ENCODE peak calls at places on chromosome 21, in seven cellular contexts. F, Q, R, B, M, O and C are unnamed samples.
A peak's percentile ranks its signal among the peaks of the same experiment; 100 is the strongest.

GRCh38 chr21:32921632-32922230 is 104.0 kb upstream of the OLIG2 start:
- DNase-seq in F (peak; percentile 72), Q (no peak), R (no peak), B (peak; percentile 48), M (peak; percentile 12), O (peak; percentile 80), C (peak; percentile 6)

GRCh38 chr21:34693192-34693810 is 24.5 kb downstream of the CLIC6 start:
- DNase-seq in F (peak; percentile 40), Q (no peak), R (peak; percentile 55), B (peak; percentile 71), M (peak; percentile 48), O (peak; percentile 55), C (peak; percentile 57)

GRCh38 chr21:36861595-36861883 is 104.9 kb downstream of the HLCS start:
- DNase-seq in F (no peak), Q (no peak), R (no peak), B (no peak), M (no peak), O (no peak), C (no peak)

GRCh38 chr21:29265690-29266479 is 32.8 kb upstream of the BACH1 start:
- DNase-seq in F (no peak), Q (peak; percentile 30), R (no peak), B (peak; percentile 55), M (no peak), O (no peak), C (no peak)

GRCh38 chr21:37341254-37341960 is 25.2 kb upstream of the DYRK1A start:
- DNase-seq in F (no peak), Q (no peak), R (no peak), B (no peak), M (no peak), O (no peak), C (peak; percentile 62)

GRCh38 chr21:38985423-38986378 is 180.0 kb downstream of the ETS2 start:
- DNase-seq in F (no peak), Q (peak; percentile 12), R (no peak), B (peak; percentile 89), M (no peak), O (no peak), C (no peak)

GRCh38 chr21:34630536-34631143 is 15.7 kb upstream of the RCAN1 start:
- DNase-seq in F (no peak), Q (peak; percentile 33), R (peak; percentile 44), B (peak; percentile 63), M (peak; percentile 40), O (no peak), C (peak; percentile 62)

GRCh38 chr21:38997051-38997450 is 186.2 kb downstream of the PSMG1 start:
- DNase-seq in F (no peak), Q (no peak), R (no peak), B (no peak), M (no peak), O (no peak), C (no peak)

GRCh38 chr21:38951095-38951745 is 145.5 kb downstream of the ETS2 start:
- DNase-seq in F (no peak), Q (no peak), R (no peak), B (no peak), M (peak; percentile 10), O (no peak), C (no peak)

GRCh38 chr21:42614811-42615342 is 38.5 kb upstream of the PDE9A start:
- DNase-seq in F (no peak), Q (no peak), R (peak; percentile 76), B (peak; percentile 73), M (peak; percentile 50), O (no peak), C (no peak)

GRCh38 chr21:29704719-29705118 is 235.1 kb downstream of the GRIK1 start:
- DNase-seq in F (no peak), Q (no peak), R (no peak), B (no peak), M (no peak), O (no peak), C (no peak)

GRCh38 chr21:15001773-15002647 is 62.8 kb downstream of the NRIP1 start:
- DNase-seq in F (no peak), Q (peak; percentile 7), R (no peak), B (no peak), M (no peak), O (no peak), C (no peak)
- TF ChIP-seq MAX in F (no peak), Q (no peak), R (no peak), B (no peak), M (no peak), O (no peak), C (no peak)

GRCh38 chr21:41581592-41582228 is 73.8 kb upstream of the TMPRSS2 start:
- DNase-seq in F (no peak), Q (no peak), R (no peak), B (no peak), M (no peak), O (peak; percentile 39), C (no peak)
- TF ChIP-seq MAX in F (no peak), Q (no peak), R (no peak), B (no peak), M (no peak), O (no peak), C (no peak)

DNA sequence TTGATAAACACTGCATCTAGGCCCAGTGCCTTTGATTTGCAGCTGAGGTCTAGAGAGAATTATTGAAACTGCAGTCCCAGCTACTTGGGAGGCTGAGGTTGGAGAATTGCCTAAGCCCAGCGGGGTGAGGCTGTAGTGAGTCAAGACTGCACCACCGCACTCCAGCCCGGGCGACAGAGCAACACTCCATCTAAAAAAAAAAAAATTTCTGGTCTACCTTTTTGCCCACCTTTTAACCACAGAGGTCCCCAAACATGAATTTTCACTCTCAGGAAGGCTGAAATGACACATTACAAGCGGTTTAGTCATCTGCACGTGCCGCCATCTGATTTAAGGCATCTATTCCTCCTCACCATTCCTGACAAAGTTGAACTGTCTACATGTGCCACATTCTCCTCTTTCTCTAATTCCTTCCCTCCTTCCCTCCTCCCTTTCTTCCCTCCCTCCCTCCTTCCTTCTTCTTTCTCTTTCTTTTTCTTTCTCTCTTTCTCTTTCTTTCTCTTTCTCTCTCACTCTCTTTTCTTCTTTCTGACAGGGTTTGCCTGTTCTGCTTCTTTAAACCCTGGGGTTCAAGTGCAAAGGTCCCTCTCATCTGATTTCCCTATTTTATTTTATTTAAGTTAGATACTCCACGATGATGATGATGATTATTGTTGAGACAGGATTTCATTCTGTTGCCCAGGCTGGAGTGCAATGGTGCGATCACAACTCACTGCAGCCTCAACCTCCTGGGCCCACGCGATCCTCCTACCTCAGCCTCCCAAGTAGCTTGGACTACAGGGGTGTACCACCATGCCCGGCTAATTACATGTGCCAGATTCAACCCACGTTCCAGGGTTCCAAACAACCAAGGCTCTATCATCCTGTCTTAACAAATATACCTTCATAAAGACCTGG is 3.0 kb upstream of the SOD1 start:
- DNase-seq in F (no peak), Q (no peak), R (no peak), B (no peak), M (no peak), O (no peak), C (no peak)
- TF ChIP-seq MAX in F (no peak), Q (no peak), R (no peak), B (no peak), M (no peak), O (no peak), C (no peak)

DNA sequence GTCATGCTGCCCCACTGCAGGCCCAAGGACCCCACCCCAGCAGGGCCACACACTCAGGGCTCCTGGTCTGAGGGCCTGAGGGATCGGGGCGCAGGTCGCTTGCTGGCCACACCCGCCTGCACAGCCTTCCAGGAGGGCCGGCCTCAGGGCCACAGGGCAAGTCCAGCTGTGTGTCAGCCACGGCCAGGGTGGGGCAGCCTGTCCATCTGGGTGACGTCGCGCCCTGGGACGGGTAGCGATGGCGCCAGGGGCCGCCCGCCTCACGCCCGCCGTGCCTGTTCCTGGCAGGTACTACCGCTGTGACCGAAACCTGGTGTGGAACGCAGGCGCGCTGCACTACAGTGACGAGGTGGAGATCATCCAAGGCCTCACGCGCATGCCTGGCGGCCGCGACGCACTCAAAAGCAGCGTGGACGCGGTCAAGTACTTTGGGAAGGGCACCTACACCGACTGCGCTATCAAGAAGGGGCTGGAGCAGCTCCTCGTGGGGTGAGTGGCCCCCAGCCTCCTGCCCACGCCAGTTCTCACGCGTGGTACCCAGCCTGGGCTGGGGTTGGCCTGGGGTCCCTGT is 2.5 kb downstream of the COL6A1 start:
- DNase-seq in F (peak; percentile 12), Q (no peak), R (no peak), B (no peak), M (no peak), O (no peak), C (no peak)
- TF ChIP-seq MAX in F (no peak), Q (no peak), R (no peak), B (no peak), M (no peak), O (no peak), C (no peak)

GRCh38 chr21:19535356-19535755 is 1131.8 kb upstream of the TMPRSS15 start:
- DNase-seq in F (no peak), Q (no peak), R (no peak), B (no peak), M (no peak), O (no peak), C (no peak)
- TF ChIP-seq MAX in F (no peak), Q (no peak), R (no peak), B (no peak), M (no peak), O (no peak), C (no peak)

GRCh38 chr21:44998086-44998620 is 58.3 kb downstream of the SLX9 start:
- DNase-seq in F (no peak), Q (no peak), R (no peak), B (no peak), M (no peak), O (no peak), C (no peak)
- TF ChIP-seq MAX in F (no peak), Q (no peak), R (no peak), B (no peak), M (no peak), O (no peak), C (no peak)

GRCh38 chr21:31555741-31556191 is 103.7 kb upstream of the SOD1 start:
- DNase-seq in F (peak; percentile 43), Q (no peak), R (no peak), B (no peak), M (no peak), O (peak; percentile 54), C (no peak)

GRCh38 chr21:31556662-31557061 is 102.8 kb upstream of the SOD1 start:
- DNase-seq in F (no peak), Q (no peak), R (no peak), B (no peak), M (no peak), O (no peak), C (no peak)

GRCh38 chr21:31557956-31558838 is 101.3 kb upstream of the SOD1 start:
- DNase-seq in F (peak; percentile 51), Q (no peak), R (no peak), B (no peak), M (no peak), O (peak; percentile 83), C (no peak)

GRCh38 chr21:31558839-31559367 is 100.6 kb upstream of the SOD1 start:
- DNase-seq in F (peak; percentile 96), Q (peak; percentile 54), R (no peak), B (peak; percentile 38), M (peak; percentile 88), O (peak; percentile 94), C (peak; percentile 79)

DNA sequence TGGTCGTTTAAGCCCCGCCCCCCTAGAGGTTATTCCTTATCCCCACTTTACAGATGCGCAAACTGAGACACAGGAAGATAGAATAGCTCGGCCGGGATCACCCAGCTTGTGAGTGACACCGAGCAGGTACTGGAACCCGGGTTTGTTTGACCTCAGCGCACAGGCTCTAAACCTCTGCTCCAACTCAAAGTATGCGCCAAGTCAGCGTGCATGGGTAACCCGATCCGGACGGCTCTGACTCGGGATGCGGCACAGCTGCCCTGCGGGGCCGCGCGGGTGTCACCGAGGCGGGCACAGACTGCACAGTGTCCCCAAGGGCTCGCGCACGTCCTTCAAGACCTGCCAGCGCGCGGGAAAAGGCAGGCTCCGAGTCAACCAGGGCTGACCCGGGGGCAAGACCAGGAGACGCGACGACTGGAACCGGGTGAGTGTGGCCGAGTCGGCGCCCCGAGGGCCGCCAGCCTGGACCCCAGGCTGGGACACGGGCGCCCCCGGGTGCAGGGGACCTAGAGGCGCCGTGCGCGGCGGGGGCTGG is 102.0 kb upstream of the SOD1 start:
- DNase-seq in F (peak; percentile 60), Q (no peak), R (no peak), B (no peak), M (no peak), O (peak; percentile 69), C (no peak)
- TF ChIP-seq MAX in F (peak; percentile 41), Q (no peak), R (no peak), B (no peak), M (no peak), O (peak; percentile 42), C (no peak)